ENCODE peak calls at places on chromosomes 1 and 21, in eight cellular contexts. M is NCI-H1105 treated with DMSO at 0.1 percent for 48 hours, L is A549, K is HT-29, X is astrocyte, I is kidney epithelial cell, B is kidney tubule cell, R is EL. O is an unnamed sample.

GRCh38 chr1:157773723-157774350 is 3.1 kb downstream of the FCRL2 start:
- DNase-seq in M (no peak), L (no peak), K (peak), X (no peak), I (no peak), B (no peak), R (no peak), O (no peak)

GRCh38 chr21:43618940-43619339 is 40.3 kb downstream of the HSF2BP start:
- DNase-seq in M (no peak), L (no peak), K (no peak), X (no peak), I (no peak), B (no peak), R (no peak), O (no peak)

GRCh38 chr1:80365634-80366033 is 1359.1 kb upstream of the ADGRL4 start:
- DNase-seq in M (no peak), L (no peak), K (no peak), X (no peak), I (no peak), B (peak), R (no peak), O (no peak)

GRCh38 chr1:59237905-59238304 is 59.0 kb upstream of the FGGY start:
- DNase-seq in M (no peak), L (no peak), K (no peak), X (peak), I (no peak), B (peak), R (no peak), O (no peak)

GRCh38 chr1:59718064-59718988 is 96.4 kb upstream of the HOOK1 start:
- DNase-seq in M (no peak), L (no peak), K (peak), X (no peak), I (no peak), B (no peak), R (peak), O (peak)

GRCh38 chr1:1204425-1204920 is 1.9 kb downstream of the TNFRSF18 start:
- DNase-seq in M (no peak), L (no peak), K (no peak), X (no peak), I (no peak), B (no peak), R (no peak), O (no peak)

GRCh38 chr1:118636004-118636403 is 352.1 kb downstream of the TBX15 start:
- DNase-seq in M (no peak), L (no peak), K (no peak), X (no peak), I (no peak), B (no peak), R (no peak), O (no peak)

GRCh38 chr1:188402986-188403385 is 1574.2 kb downstream of the PLA2G4A start:
- DNase-seq in M (no peak), L (no peak), K (no peak), X (no peak), I (no peak), B (no peak), R (no peak), O (no peak)

GRCh38 chr1:14339288-14339687 is 259.2 kb upstream of the KAZN start:
- DNase-seq in M (no peak), L (no peak), K (no peak), X (no peak), I (no peak), B (no peak), R (no peak), O (no peak)

GRCh38 chr1:64228181-64228957 is 24.9 kb downstream of the UBE2U start:
- DNase-seq in M (no peak), L (no peak), K (no peak), X (peak), I (no peak), B (peak), R (peak), O (no peak)

GRCh38 chr1:33341190-33341589 is 20.3 kb upstream of the A3GALT2 start:
- DNase-seq in M (no peak), L (no peak), K (no peak), X (no peak), I (no peak), B (peak), R (no peak), O (no peak)

GRCh38 chr21:45003331-45004058 is 63.7 kb downstream of the SLX9 start:
- DNase-seq in M (no peak), L (no peak), K (no peak), X (no peak), I (no peak), B (no peak), R (no peak), O (peak)